ENCODE peak calls at places on chromosomes 1 and 21, in nine cellular contexts. D is mesendoderm, F is A549, A is OCI-LY7, V is IMR-90, K is fibroblast of lung, J is mammary epithelial cell, E is GM23338, Z is mesenchymal stem cell. W is an unnamed sample.

GRCh38 chr1:199821029-199821779 is 206.3 kb upstream of the NR5A2 start:
- DNase-seq in D (peak), F (no peak), A (no peak), V (no peak), K (no peak), J (peak), E (no peak), Z (no peak), W (no peak)

GRCh38 chr21:46095106-46095719 is 2.7 kb upstream of the COL6A2 start:
- DNase-seq in D (no peak), F (no peak), A (no peak), V (no peak), K (no peak), J (no peak), E (no peak), Z (no peak), W (no peak)

GRCh38 chr1:58548381-58548780 is 1.9 kb upstream of the OMA1 start:
- DNase-seq in D (no peak), F (no peak), A (no peak), V (no peak), K (no peak), J (no peak), E (no peak), Z (peak), W (no peak)

GRCh38 chr21:15966216-15966615 is 236.4 kb downstream of the USP25 start:
- DNase-seq in D (peak), F (no peak), A (no peak), V (no peak), K (no peak), J (no peak), E (no peak), Z (peak), W (no peak)

GRCh38 chr1:155007253-155007828 is 4.7 kb downstream of the ZBTB7B start:
- DNase-seq in D (no peak), F (no peak), A (no peak), V (no peak), K (no peak), J (no peak), E (no peak), Z (no peak), W (no peak)

GRCh38 chr1:66000033-66000637 is 207.4 kb downstream of the PDE4B start:
- DNase-seq in D (no peak), F (no peak), A (no peak), V (no peak), K (peak), J (no peak), E (no peak), Z (no peak), W (no peak)

GRCh38 chr1:54614558-54614957 is 8.8 kb downstream of the FAM151A start:
- DNase-seq in D (no peak), F (no peak), A (no peak), V (no peak), K (no peak), J (no peak), E (no peak), Z (no peak), W (no peak)

GRCh38 chr1:99566290-99567021 is 79.5 kb upstream of the PALMD start:
- DNase-seq in D (no peak), F (no peak), A (no peak), V (no peak), K (no peak), J (no peak), E (no peak), Z (no peak), W (no peak)

GRCh38 chr1:211581521-211581920 is 2.6 kb upstream of the SLC30A1 start:
- DNase-seq in D (no peak), F (no peak), A (no peak), V (peak), K (peak), J (no peak), E (no peak), Z (peak), W (no peak)
- H3K4me2 ChIP-seq in D (no peak), F (no peak), A (peak), V (no peak), K (peak), J (no peak), E (peak), Z (no peak), W (no peak)

GRCh38 chr1:170660281-170660713 is 3.6 kb upstream of the PRRX1 start:
- DNase-seq in D (peak), F (no peak), A (no peak), V (no peak), K (no peak), J (no peak), E (peak), Z (no peak), W (no peak)
- H3K4me2 ChIP-seq in D (peak), F (no peak), A (no peak), V (no peak), K (no peak), J (no peak), E (peak), Z (no peak), W (no peak)

GRCh38 chr1:183033205-183033604 is 10.0 kb downstream of the LAMC1 start:
- DNase-seq in D (no peak), F (no peak), A (peak), V (no peak), K (no peak), J (peak), E (no peak), Z (no peak), W (peak)
- H3K4me2 ChIP-seq in D (no peak), F (peak), A (peak), V (no peak), K (no peak), J (no peak), E (no peak), Z (no peak), W (peak)

GRCh38 chr1:36322085-36322785 is 1.2 kb downstream of the EVA1B start:
- DNase-seq in D (peak), F (no peak), A (no peak), V (no peak), K (peak), J (no peak), E (peak), Z (peak), W (no peak)
- H3K4me2 ChIP-seq in D (peak), F (peak), A (peak), V (peak), K (peak), J (no peak), E (peak), Z (peak), W (peak)

GRCh38 chr1:206609229-206609991 is 2.9 kb downstream of the EIF2D start:
- DNase-seq in D (no peak), F (no peak), A (no peak), V (no peak), K (no peak), J (no peak), E (no peak), Z (no peak), W (no peak)

GRCh38 chr1:206608108-206608698 is 4.1 kb downstream of the EIF2D start:
- DNase-seq in D (peak), F (peak), A (peak), V (peak), K (peak), J (peak), E (peak), Z (peak), W (peak)

GRCh38 chr1:206606867-206607266 is 5.4 kb downstream of the EIF2D start:
- DNase-seq in D (peak), F (peak), A (peak), V (peak), K (no peak), J (peak), E (peak), Z (peak), W (peak)

GRCh38 chr1:206612129-206612876 is at the start of gene EIF2D:
- DNase-seq in D (peak), F (peak), A (peak), V (peak), K (peak), J (peak), E (peak), Z (peak), W (peak)
- H3K4me2 ChIP-seq in D (peak), F (peak), A (peak), V (peak), K (peak), J (peak), E (peak), Z (peak), W (peak)

DNA sequence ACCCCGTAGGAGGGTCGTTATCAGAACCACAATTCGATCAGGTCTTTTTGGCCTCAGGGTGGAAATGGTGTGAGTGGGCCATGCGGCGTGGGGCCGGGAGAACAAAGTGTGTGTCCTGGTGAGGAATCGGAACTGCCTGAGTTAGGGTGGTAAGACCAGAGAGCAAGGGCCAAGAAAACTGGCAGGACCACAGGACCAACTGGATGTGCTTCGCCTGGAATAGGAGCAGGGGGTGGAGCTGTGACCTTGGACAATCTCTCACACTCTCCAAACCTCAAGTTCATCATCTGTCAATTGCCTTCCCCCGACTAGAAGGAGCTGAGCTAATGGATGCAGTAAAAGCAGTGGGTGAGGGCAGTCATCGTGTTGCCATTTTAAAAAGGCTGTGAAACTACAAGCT is 59.5 kb downstream of the NAV1 start:
- DNase-seq in D (no peak), F (no peak), A (no peak), V (no peak), K (no peak), J (no peak), E (no peak), Z (no peak), W (no peak)
- H3K4me2 ChIP-seq in D (no peak), F (peak), A (no peak), V (no peak), K (no peak), J (no peak), E (no peak), Z (no peak), W (no peak)

GRCh38 chr1:21508580-21509350 is 458 bp upstream of the ALPL start:
- DNase-seq in D (peak), F (peak), A (peak), V (peak), K (peak), J (peak), E (peak), Z (peak), W (no peak)

GRCh38 chr1:21511579-21512522 is 2.6 kb downstream of the ALPL start:
- DNase-seq in D (peak), F (no peak), A (no peak), V (peak), K (peak), J (peak), E (no peak), Z (peak), W (no peak)

GRCh38 chr1:21509351-21510112 is at the start of gene ALPL:
- DNase-seq in D (peak), F (no peak), A (no peak), V (no peak), K (no peak), J (no peak), E (peak), Z (no peak), W (no peak)

GRCh38 chr1:21510113-21510493 is 880 bp downstream of the ALPL start:
- DNase-seq in D (peak), F (no peak), A (no peak), V (no peak), K (no peak), J (no peak), E (peak), Z (no peak), W (no peak)

DNA sequence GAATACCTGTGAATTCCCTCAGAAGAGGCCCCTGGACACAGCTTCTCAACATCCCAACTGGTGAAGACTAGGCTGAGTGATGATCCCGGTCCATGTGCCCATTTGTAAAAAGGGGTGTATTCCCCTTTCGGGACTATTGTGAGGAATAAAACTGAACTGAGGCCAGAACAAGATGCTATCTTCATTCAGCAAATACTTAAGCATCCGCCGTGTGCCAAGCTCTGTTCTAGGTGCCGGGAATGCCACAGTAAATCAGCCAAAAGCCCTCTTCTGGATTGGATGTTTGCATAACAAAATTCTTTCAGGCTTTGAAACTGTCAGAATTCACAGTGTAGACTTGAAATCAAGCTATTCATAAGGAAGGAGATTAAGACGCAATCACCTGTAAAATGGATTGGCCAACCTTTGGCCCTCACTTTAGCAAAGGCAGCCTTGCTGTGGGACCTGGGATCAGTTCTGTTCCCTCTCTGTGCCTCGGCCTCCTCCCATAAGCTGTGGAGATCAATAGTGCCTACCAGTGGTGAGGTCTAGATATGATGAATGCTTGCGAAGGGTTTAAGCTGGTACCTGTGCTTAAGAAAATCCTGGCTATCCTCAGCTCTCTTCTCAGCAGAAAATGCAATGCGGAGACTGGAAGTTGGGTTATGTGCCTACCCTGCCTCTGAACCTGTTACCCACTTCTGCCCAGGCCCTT is 1.8 kb downstream of the ALPL start:
- DNase-seq in D (peak), F (no peak), A (no peak), V (no peak), K (no peak), J (no peak), E (no peak), Z (no peak), W (no peak)
- H3K4me2 ChIP-seq in D (peak), F (no peak), A (no peak), V (no peak), K (no peak), J (no peak), E (peak), Z (no peak), W (no peak)

GRCh38 chr21:38352536-38353219 is 95.9 kb downstream of the KCNJ15 start:
- DNase-seq in D (peak), F (peak), A (no peak), V (peak), K (peak), J (peak), E (peak), Z (peak), W (peak)
- H3K4me2 ChIP-seq in D (no peak), F (peak), A (no peak), V (no peak), K (no peak), J (peak), E (peak), Z (no peak), W (no peak)

GRCh38 chr1:20080441-20081330 is 10.7 kb downstream of the PLA2G5 start:
- DNase-seq in D (peak), F (no peak), A (peak), V (no peak), K (no peak), J (no peak), E (no peak), Z (no peak), W (no peak)
- H3K4me2 ChIP-seq in D (no peak), F (no peak), A (peak), V (no peak), K (no peak), J (no peak), E (no peak), Z (no peak), W (no peak)

W was measured in HCT116.